ENCODE peak calls at places on chromosomes 1 and 21, in six cellular contexts. I is GM12891, U is K562, Y is H1, A is GM12878, T is HepG2. R is an unnamed sample.

GRCh38 chr1:31936278-31936965 is 1.7 kb downstream of the PTP4A2 start:
- DNase-seq in I (no peak), U (no peak), Y (no peak), A (no peak), T (no peak), R (no peak)

GRCh38 chr1:162135271-162135775 is 65.8 kb downstream of the NOS1AP start:
- DNase-seq in I (no peak), U (no peak), Y (no peak), A (no peak), T (no peak), R (no peak)

GRCh38 chr1:8603220-8603616 is 214.2 kb downstream of the RERE start:
- DNase-seq in I (no peak), U (no peak), Y (no peak), A (no peak), T (no peak), R (no peak)

GRCh38 chr1:58882322-58882951 is 98.6 kb upstream of the JUN start:
- DNase-seq in I (no peak), U (no peak), Y (no peak), A (no peak), T (no peak), R (no peak)

GRCh38 chr1:111704776-111705175 is 34.4 kb downstream of the INKA2 start:
- DNase-seq in I (no peak), U (peak; percentile 22), Y (no peak), A (no peak), T (no peak), R (no peak)

GRCh38 chr1:243490748-243491686 is 235.2 kb downstream of the SDCCAG8 start:
- DNase-seq in I (no peak), U (no peak), Y (no peak), A (no peak), T (no peak), R (no peak)

GRCh38 chr1:224482619-224483018 is 48.0 kb upstream of the WDR26 start:
- DNase-seq in I (no peak), U (no peak), Y (no peak), A (no peak), T (no peak), R (no peak)

GRCh38 chr1:109993885-109994284 is 9.3 kb downstream of the AHCYL1 start:
- DNase-seq in I (no peak), U (no peak), Y (no peak), A (no peak), T (no peak), R (no peak)

GRCh38 chr1:185300152-185300551 is 16.9 kb downstream of the IVNS1ABP start:
- DNase-seq in I (no peak), U (no peak), Y (no peak), A (no peak), T (no peak), R (no peak)

GRCh38 chr1:9397984-9398526 is 105.4 kb downstream of the SPSB1 start:
- DNase-seq in I (no peak), U (no peak), Y (no peak), A (no peak), T (no peak), R (no peak)

GRCh38 chr1:11860586-11860985 is 1.8 kb upstream of the NPPB start:
- DNase-seq in I (no peak), U (no peak), Y (no peak), A (no peak), T (no peak), R (no peak)

GRCh38 chr1:166953486-166953885 is 21.9 kb downstream of the ILDR2 start:
- DNase-seq in I (no peak), U (no peak), Y (no peak), A (no peak), T (no peak), R (no peak)

GRCh38 chr21:26070822-26071425 is 99.6 kb downstream of the APP start:
- DNase-seq in I (no peak), U (no peak), Y (no peak), A (no peak), T (no peak), R (no peak)

GRCh38 chr1:225941949-225942222 is 866 bp upstream of the LEFTY2 start:
- DNase-seq in I (no peak), U (no peak), Y (no peak), A (no peak), T (no peak), R (no peak)

GRCh38 chr1:232183266-232183800 is 446.6 kb downstream of the SIPA1L2 start:
- DNase-seq in I (no peak), U (no peak), Y (no peak), A (no peak), T (no peak), R (no peak)

GRCh38 chr1:77143529-77144121 is 75.6 kb downstream of the PIGK start:
- DNase-seq in I (no peak), U (no peak), Y (no peak), A (no peak), T (no peak), R (no peak)

GRCh38 chr1:6944434-6944833 is 159.2 kb downstream of the CAMTA1 start:
- DNase-seq in I (no peak), U (no peak), Y (no peak), A (no peak), T (no peak), R (no peak)

GRCh38 chr1:155717041-155717440 is 28.1 kb downstream of the DAP3 start:
- DNase-seq in I (peak; percentile 41), U (no peak), Y (no peak), A (peak; percentile 56), T (no peak), R (peak; percentile 24)

GRCh38 chr1:185680453-185680852 is 53.7 kb upstream of the HMCN1 start:
- DNase-seq in I (no peak), U (no peak), Y (no peak), A (no peak), T (no peak), R (no peak)

GRCh38 chr1:237873487-237873927 is 17.2 kb downstream of the ZP4 start:
- DNase-seq in I (no peak), U (no peak), Y (peak; percentile 47), A (no peak), T (no peak), R (no peak)

GRCh38 chr21:34771512-34772028 is 102.8 kb downstream of the CLIC6 start:
- DNase-seq in I (no peak), U (no peak), Y (no peak), A (no peak), T (peak; percentile 89), R (no peak)

GRCh38 chr21:34774750-34775149 is 106.0 kb downstream of the CLIC6 start:
- DNase-seq in I (no peak), U (no peak), Y (no peak), A (no peak), T (peak; percentile 50), R (no peak)

GRCh38 chr21:34766862-34767261 is 98.1 kb downstream of the CLIC6 start:
- DNase-seq in I (no peak), U (no peak), Y (no peak), A (no peak), T (no peak), R (no peak)

GRCh38 chr21:34768326-34768725 is 99.5 kb downstream of the CLIC6 start:
- DNase-seq in I (no peak), U (no peak), Y (no peak), A (no peak), T (no peak), R (no peak)

GRCh38 chr21:34770581-34770980 is 101.8 kb downstream of the CLIC6 start:
- DNase-seq in I (no peak), U (no peak), Y (no peak), A (no peak), T (no peak), R (no peak)
- TF ChIP-seq TAF1 in I (no peak), U (no peak), Y (no peak), A (no peak), T (no peak), R (no peak)

GRCh38 chr1:57860333-57860732 is 436.5 kb upstream of the DAB1 start:
- DNase-seq in I (no peak), U (no peak), Y (no peak), A (no peak), T (no peak), R (no peak)

GRCh38 chr1:57858740-57859139 is 434.9 kb upstream of the DAB1 start:
- DNase-seq in I (no peak), U (no peak), Y (no peak), A (no peak), T (no peak), R (no peak)

GRCh38 chr1:57867001-57867400 is 443.1 kb upstream of the DAB1 start:
- DNase-seq in I (no peak), U (no peak), Y (no peak), A (no peak), T (no peak), R (no peak)

GRCh38 chr1:57857809-57858208 is 433.9 kb upstream of the DAB1 start:
- DNase-seq in I (no peak), U (no peak), Y (no peak), A (no peak), T (no peak), R (no peak)

DNA sequence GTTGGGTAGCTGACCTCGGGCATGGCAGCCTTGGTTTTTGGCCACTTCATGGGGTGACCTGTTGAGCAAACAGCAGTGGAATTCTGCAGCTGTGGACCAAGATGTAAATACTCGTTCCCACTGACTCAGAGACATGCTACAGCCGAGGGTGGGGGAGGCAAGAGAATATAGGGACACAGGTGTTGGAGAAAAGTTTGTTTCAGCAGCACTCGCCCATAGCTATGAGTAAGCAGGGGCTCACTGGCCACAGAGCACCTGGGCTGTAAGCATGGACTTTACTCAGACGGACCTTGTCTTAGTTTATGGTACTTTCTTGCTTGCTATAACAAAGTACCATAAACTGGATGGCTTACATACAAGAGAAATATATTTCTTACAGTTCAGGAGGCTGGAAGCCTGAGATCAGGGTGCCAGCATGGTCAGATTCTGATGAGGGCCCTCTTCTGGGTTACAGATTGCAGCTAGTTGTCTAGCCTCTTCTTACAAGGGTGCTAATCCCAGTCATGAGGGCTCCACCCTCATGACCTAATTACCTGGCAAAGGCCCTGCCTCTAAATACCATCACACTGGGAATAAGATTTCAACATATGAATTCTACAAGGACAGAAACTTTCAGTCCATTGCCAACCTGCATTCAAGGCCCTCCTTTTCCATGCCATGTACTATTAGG is 437.2 kb upstream of the DAB1 start:
- DNase-seq in I (no peak), U (no peak), Y (no peak), A (no peak), T (no peak), R (no peak)
- TF ChIP-seq POLR2A in I (no peak), U (no peak), Y (no peak), A (no peak), T (no peak), R (no peak)

GRCh38 chr1:239816090-239816812 is 275.4 kb upstream of the FMN2 start:
- DNase-seq in I (no peak), U (no peak), Y (no peak), A (no peak), T (peak; percentile 23), R (no peak)
- TF ChIP-seq TAF1 in I (no peak), U (no peak), Y (no peak), A (no peak), T (no peak), R (no peak)

DNA sequence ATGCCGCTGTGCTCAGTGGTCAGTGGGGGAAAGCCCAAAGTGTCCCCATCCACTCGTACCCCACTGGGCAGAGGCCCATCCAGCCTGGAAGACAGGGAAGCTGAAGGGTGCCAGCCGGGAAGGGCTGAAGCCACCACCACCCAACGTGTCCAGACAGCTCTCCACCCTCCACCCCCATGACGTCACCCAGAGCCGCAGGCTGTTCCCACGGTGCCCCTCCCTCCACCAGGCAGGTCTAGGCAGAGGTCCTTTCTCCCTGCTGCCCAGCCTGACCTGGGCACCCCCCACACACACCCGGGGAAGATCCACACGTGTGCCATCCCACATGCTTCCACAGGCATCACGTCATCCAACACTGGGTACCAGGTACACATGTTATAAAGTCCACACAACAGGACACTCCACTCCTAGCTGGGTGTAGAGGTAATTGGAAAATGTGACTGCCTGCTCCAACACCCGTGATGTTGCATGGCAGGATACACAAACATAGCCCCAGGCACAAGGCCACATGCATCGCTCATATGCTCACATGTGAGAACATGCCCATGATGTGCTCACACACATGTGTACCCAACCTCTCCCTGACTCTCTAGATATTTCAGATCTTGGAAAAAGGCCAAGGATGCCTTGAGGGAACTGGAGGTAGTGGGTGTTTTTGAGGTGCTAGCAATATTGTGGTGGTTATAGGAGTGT is 5.1 kb upstream of the ARHGAP30 start:
- DNase-seq in I (no peak), U (no peak), Y (no peak), A (no peak), T (peak; percentile 41), R (no peak)
- TF ChIP-seq POLR2A in I (no peak), U (no peak), Y (no peak), A (no peak), T (no peak), R (no peak)